ENCODE peak calls at places on chromosome 14, in nine cellular contexts. One of them, this sample, is unnamed.

GRCh38 chr14:103546651-103547454 is 15.6 kb downstream of the BAG5 start:
- DNase-seq in left ventricle myocardium inferior: peak; percentile 72
- DNase-seq in mesenchymal stem cell: peak; percentile 46
- DNase-seq in MM.1S: peak; percentile 40
- DNase-seq in Right ventricle myocardium inferior: peak; percentile 89
- DNase-seq in GM04503: no peak
- DNase-seq in H7: peak; percentile 98
- DNase-seq in cerebellum: peak; percentile 94
- DNase-seq in stimulated activated CD4-positive, alpha-beta T cell treated with anti-CD3 and anti-CD28 coated beads, Interleukin-1b, Interleukin-23, amount 100 ng/mL, for 48 hours: peak; percentile 74
- DNase-seq in this sample: peak; percentile 73

GRCh38 chr14:90649096-90649495 is 167.1 kb downstream of the TTC7B start:
- DNase-seq in stimulated activated CD4-positive, alpha-beta T cell treated with anti-CD3 and anti-CD28 coated beads, Interleukin-1b, Interleukin-23, amount 100 ng/mL, for 48 hours: no peak
- DNase-seq in left ventricle myocardium inferior: no peak
- DNase-seq in Right ventricle myocardium inferior: no peak
- DNase-seq in H7: no peak
- DNase-seq in GM04503: no peak
- DNase-seq in cerebellum: no peak
- DNase-seq in mesenchymal stem cell: no peak
- DNase-seq in MM.1S: no peak
- DNase-seq in this sample: peak; percentile 74

GRCh38 chr14:36973806-36974442 is 198.5 kb downstream of the SLC25A21 start:
- DNase-seq in Right ventricle myocardium inferior: no peak
- DNase-seq in left ventricle myocardium inferior: no peak
- DNase-seq in stimulated activated CD4-positive, alpha-beta T cell treated with anti-CD3 and anti-CD28 coated beads, Interleukin-1b, Interleukin-23, amount 100 ng/mL, for 48 hours: no peak
- DNase-seq in mesenchymal stem cell: peak; percentile 51
- DNase-seq in cerebellum: no peak
- DNase-seq in H7: no peak
- DNase-seq in MM.1S: no peak
- DNase-seq in GM04503: peak; percentile 31
- DNase-seq in this sample: no peak

GRCh38 chr14:94761999-94762377 is 7.9 kb downstream of the GSC start:
- DNase-seq in H7: no peak
- DNase-seq in MM.1S: no peak
- DNase-seq in stimulated activated CD4-positive, alpha-beta T cell treated with anti-CD3 and anti-CD28 coated beads, Interleukin-1b, Interleukin-23, amount 100 ng/mL, for 48 hours: no peak
- DNase-seq in Right ventricle myocardium inferior: no peak
- DNase-seq in mesenchymal stem cell: no peak
- DNase-seq in left ventricle myocardium inferior: no peak
- DNase-seq in GM04503: no peak
- DNase-seq in cerebellum: no peak
- DNase-seq in this sample: no peak

GRCh38 chr14:94598816-94599655 is 13.2 kb upstream of the SERPINA3 start:
- DNase-seq in MM.1S: no peak
- DNase-seq in GM04503: peak; percentile 75
- DNase-seq in mesenchymal stem cell: peak; percentile 69
- DNase-seq in H7: peak; percentile 56
- DNase-seq in cerebellum: peak; percentile 21
- DNase-seq in left ventricle myocardium inferior: peak; percentile 61
- DNase-seq in Right ventricle myocardium inferior: no peak
- DNase-seq in stimulated activated CD4-positive, alpha-beta T cell treated with anti-CD3 and anti-CD28 coated beads, Interleukin-1b, Interleukin-23, amount 100 ng/mL, for 48 hours: no peak
- DNase-seq in this sample: peak; percentile 93

GRCh38 chr14:51248041-51248987 is 8.3 kb downstream of the TMX1 start:
- DNase-seq in stimulated activated CD4-positive, alpha-beta T cell treated with anti-CD3 and anti-CD28 coated beads, Interleukin-1b, Interleukin-23, amount 100 ng/mL, for 48 hours: no peak
- DNase-seq in GM04503: no peak
- DNase-seq in left ventricle myocardium inferior: no peak
- DNase-seq in Right ventricle myocardium inferior: no peak
- DNase-seq in mesenchymal stem cell: no peak
- DNase-seq in MM.1S: no peak
- DNase-seq in H7: no peak
- DNase-seq in cerebellum: peak; percentile 5
- DNase-seq in this sample: no peak

GRCh38 chr14:87461704-87462103 is 531.3 kb downstream of the GALC start:
- DNase-seq in cerebellum: no peak
- DNase-seq in left ventricle myocardium inferior: no peak
- DNase-seq in stimulated activated CD4-positive, alpha-beta T cell treated with anti-CD3 and anti-CD28 coated beads, Interleukin-1b, Interleukin-23, amount 100 ng/mL, for 48 hours: no peak
- DNase-seq in GM04503: no peak
- DNase-seq in Right ventricle myocardium inferior: no peak
- DNase-seq in mesenchymal stem cell: no peak
- DNase-seq in MM.1S: no peak
- DNase-seq in H7: no peak
- DNase-seq in this sample: no peak

GRCh38 chr14:100654025-100654813 is 67.0 kb upstream of the BEGAIN start:
- DNase-seq in H7: no peak
- DNase-seq in mesenchymal stem cell: no peak
- DNase-seq in GM04503: no peak
- DNase-seq in Right ventricle myocardium inferior: peak; percentile 47
- DNase-seq in stimulated activated CD4-positive, alpha-beta T cell treated with anti-CD3 and anti-CD28 coated beads, Interleukin-1b, Interleukin-23, amount 100 ng/mL, for 48 hours: no peak
- DNase-seq in MM.1S: no peak
- DNase-seq in left ventricle myocardium inferior: no peak
- DNase-seq in cerebellum: no peak
- DNase-seq in this sample: no peak

This sample was measured in dermis blood vessel endothelial cell.